ENCODE peak calls at places on chromosomes 5 and 9, in five cellular contexts. T is activated naive CD8-positive, alpha-beta T cell treated with anti-CD3 and anti-CD28 coated beads, Interleukin-2, amount 10 ng/mL, durations not matched to agents 7 days and 5 days; C is SW 1271; W is fibroblast of the conjunctiva; R is NCI-H1694 treated with DMSO at 0.1 percent for 48 hours. B is an unnamed sample.

GRCh38 chr5:67289763-67290521 is 93.3 kb upstream of the CD180 start:
- DNase-seq in T (no peak), C (no peak), R (no peak), W (no peak), B (no peak)

GRCh38 chr5:122144236-122144635 is 14.9 kb downstream of the ZNF474 start:
- DNase-seq in R (no peak), W (no peak), T (no peak), C (no peak), B (no peak)

GRCh38 chr5:137890850-137891249 is 1.6 kb downstream of the PKD2L2 start:
- DNase-seq in C (no peak), W (no peak), T (no peak), R (no peak), B (no peak)

GRCh38 chr9:128685636-128686489 is 3.2 kb upstream of the SET start:
- DNase-seq in T (peak), C (no peak), R (no peak), W (no peak), B (no peak)

GRCh38 chr5:144191461-144191860 is 20.8 kb downstream of the KCTD16 start:
- DNase-seq in R (no peak), T (no peak), C (no peak), W (no peak), B (no peak)

GRCh38 chr5:91146905-91147600 is 236.1 kb downstream of the ARRDC3 start:
- DNase-seq in R (no peak), W (no peak), T (no peak), C (no peak), B (no peak)

GRCh38 chr5:88964831-88965230 is 81.8 kb upstream of the MEF2C start:
- DNase-seq in W (no peak), R (no peak), C (no peak), T (no peak), B (no peak)

GRCh38 chr5:40680741-40681350 is 1.1 kb downstream of the PTGER4 start:
- DNase-seq in R (no peak), C (no peak), T (peak), W (no peak), B (no peak)

GRCh38 chr5:82938901-82939300 is 138.3 kb downstream of the TMEM167A start:
- DNase-seq in R (no peak), C (no peak), W (no peak), T (no peak), B (no peak)

GRCh38 chr9:93672622-93673270 is 96.4 kb downstream of the PHF2 start:
- DNase-seq in W (no peak), R (no peak), T (no peak), C (no peak), B (no peak)

GRCh38 chr5:40784916-40785315 is 13.3 kb downstream of the PRKAA1 start:
- DNase-seq in R (no peak), W (no peak), T (no peak), C (no peak), B (no peak)

GRCh38 chr5:39156082-39156481 is 63.3 kb downstream of the FYB1 start:
- DNase-seq in T (no peak), C (no peak), R (no peak), W (no peak), B (no peak)

GRCh38 chr5:137207023-137207760 is 291.9 kb downstream of the SPOCK1 start:
- DNase-seq in C (no peak), T (no peak), R (no peak), W (no peak), B (no peak)

GRCh38 chr5:35302544-35302943 is 72.3 kb upstream of the PRLR start:
- DNase-seq in C (no peak), T (no peak), W (no peak), R (no peak), B (no peak)

GRCh38 chr5:150303660-150304411 is 1.1 kb upstream of the ARSI start:
- DNase-seq in W (no peak), R (no peak), C (no peak), T (no peak), B (no peak)

GRCh38 chr9:70901741-70902140 is 219.7 kb downstream of the TRPM3 start:
- DNase-seq in R (no peak), C (no peak), T (no peak), W (no peak), B (no peak)

GRCh38 chr9:16986441-16987387 is 116.2 kb upstream of the BNC2 start:
- DNase-seq in R (no peak), T (no peak), W (peak), C (no peak), B (no peak)

GRCh38 chr5:158155811-158156495 is 297.0 kb upstream of the CLINT1 start:
- DNase-seq in W (no peak), C (no peak), T (no peak), R (no peak), B (no peak)

GRCh38 chr9:27542519-27542918 is 12.9 kb upstream of the MOB3B start:
- DNase-seq in C (no peak), W (no peak), T (no peak), R (no peak), B (no peak)

GRCh38 chr9:34741628-34742027 is 31.7 kb upstream of the CCL21 start:
- DNase-seq in T (no peak), C (no peak), R (no peak), W (no peak), B (no peak)

GRCh38 chr5:137287564-137287963 is 211.6 kb downstream of the SPOCK1 start:
- DNase-seq in T (no peak), R (no peak), W (no peak), C (no peak), B (no peak)

GRCh38 chr9:97923529-97924108 is 1.3 kb upstream of the TRMO start:
- DNase-seq in T (peak), C (peak), W (peak), R (peak), B (peak)

GRCh38 chr9:119252671-119253299 is 116.5 kb downstream of the BRINP1 start:
- DNase-seq in C (no peak), T (no peak), W (no peak), R (no peak), B (no peak)

GRCh38 chr5:126868961-126869451 is 92.1 kb downstream of the LMNB1 start:
- DNase-seq in C (no peak), W (no peak), R (no peak), T (peak), B (no peak)

GRCh38 chr5:14054965-14055963 is 87.9 kb upstream of the TRIO start:
- DNase-seq in W (no peak), R (no peak), T (no peak), C (no peak), B (no peak)

GRCh38 chr5:32193591-32193990 is 19.5 kb upstream of the GOLPH3 start:
- DNase-seq in C (no peak), R (peak), W (peak), T (no peak), B (no peak)

GRCh38 chr9:123984802-123985201 is 26.8 kb upstream of the LHX2 start:
- DNase-seq in R (no peak), W (no peak), T (no peak), C (no peak), B (no peak)

GRCh38 chr5:74422671-74423070 is 217.9 kb downstream of the ENC1 start:
- DNase-seq in W (no peak), C (no peak), R (no peak), T (no peak), B (no peak)

GRCh38 chr5:173479711-173480110 is 136.7 kb downstream of the BOD1 start:
- DNase-seq in C (no peak), W (no peak), T (no peak), R (no peak), B (no peak)

GRCh38 chr5:137393196-137393993 is 105.7 kb downstream of the SPOCK1 start:
- DNase-seq in T (no peak), W (no peak), C (no peak), R (no peak), B (no peak)

GRCh38 chr5:5145651-5146529 is 5.8 kb downstream of the ADAMTS16 start:
- DNase-seq in R (no peak), T (no peak), C (no peak), W (no peak), B (peak)

GRCh38 chr5:43301653-43302091 is 11.5 kb downstream of the HMGCS1 start:
- DNase-seq in C (no peak), R (no peak), W (no peak), T (no peak), B (no peak)

GRCh38 chr5:68252678-68253520 is 37.3 kb downstream of the PIK3R1 start:
- DNase-seq in C (peak), T (no peak), W (peak), R (peak), B (peak)

GRCh38 chr5:178360926-178361235 is 128.3 kb upstream of the PHYKPL start:
- DNase-seq in R (no peak), W (no peak), C (no peak), T (no peak), B (no peak)

GRCh38 chr5:32933692-32934091 is 222.6 kb downstream of the NPR3 start:
- DNase-seq in R (no peak), C (no peak), W (no peak), T (no peak), B (no peak)

GRCh38 chr9:131276891-131277672 is 772 bp upstream of the FAM78A start:
- DNase-seq in W (no peak), C (no peak), T (peak), R (no peak), B (no peak)

GRCh38 chr9:22170162-22170932 is 161.2 kb upstream of the CDKN2B start:
- DNase-seq in T (no peak), C (no peak), R (no peak), W (peak), B (no peak)

GRCh38 chr9:82555408-82555807 is 507.5 kb downstream of the RASEF start:
- DNase-seq in R (no peak), C (no peak), W (no peak), T (no peak), B (no peak)

GRCh38 chr9:95249986-95250385 is 67.5 kb downstream of the FANCC start:
- DNase-seq in R (no peak), W (no peak), C (no peak), T (no peak), B (no peak)